ENCODE peak calls at places on chromosome 3, in nine cellular contexts. T is CD8-positive, alpha-beta T cell; N is heart left ventricle; U is neural progenitor cell; I is mesendoderm; J is lower lobe of right lung; Y is GM23338; H is CD8-positive, alpha-beta memory T cell; X is OCI-LY7. C is an unnamed sample.
A peak's percentile ranks its signal among the peaks of the same experiment; 100 is the strongest.

GRCh38 chr3:51955893-51956770 is 951 bp downstream of the GPR62 start:
- DNase-seq in T (no peak), N (peak; percentile 84), U (peak; percentile 84), I (peak; percentile 83), J (no peak), Y (peak; percentile 91), H (peak; percentile 24), X (peak; percentile 36), C (no peak)

GRCh38 chr3:16137044-16137443 is 37.4 kb upstream of the GALNT15 start:
- DNase-seq in T (no peak), N (no peak), U (no peak), I (no peak), J (no peak), Y (no peak), H (no peak), X (no peak), C (no peak)

GRCh38 chr3:127458698-127459097 is 131.8 kb downstream of the TPRA1 start:
- DNase-seq in T (no peak), N (no peak), U (peak; percentile 95), I (peak; percentile 87), J (no peak), Y (peak; percentile 91), H (no peak), X (peak; percentile 47), C (peak; percentile 64)

GRCh38 chr3:192055946-192056345 is 595.0 kb downstream of the PYDC2 start:
- DNase-seq in T (no peak), N (no peak), U (no peak), I (no peak), J (no peak), Y (no peak), H (no peak), X (no peak), C (no peak)

GRCh38 chr3:119170821-119171220 is 2.6 kb upstream of the UPK1B start:
- DNase-seq in T (no peak), N (no peak), U (no peak), I (no peak), J (no peak), Y (no peak), H (no peak), X (no peak), C (no peak)

GRCh38 chr3:169118666-169119370 is 544.7 kb downstream of the MECOM start:
- DNase-seq in T (no peak), N (no peak), U (no peak), I (no peak), J (no peak), Y (no peak), H (no peak), X (no peak), C (no peak)

GRCh38 chr3:17730318-17730967 is 12.0 kb downstream of the TBC1D5 start:
- DNase-seq in T (no peak), N (no peak), U (no peak), I (peak; percentile 61), J (no peak), Y (peak; percentile 4), H (no peak), X (no peak), C (no peak)

GRCh38 chr3:187811580-187812250 is 66.4 kb upstream of the BCL6 start:
- DNase-seq in T (no peak), N (no peak), U (no peak), I (peak; percentile 57), J (no peak), Y (no peak), H (no peak), X (no peak), C (no peak)

GRCh38 chr3:45612918-45613602 is 18.5 kb downstream of the LIMD1 start:
- DNase-seq in T (no peak), N (no peak), U (no peak), I (no peak), J (no peak), Y (no peak), H (no peak), X (peak; percentile 86), C (no peak)

GRCh38 chr3:104598848-104599501 is 767.7 kb upstream of the ALCAM start:
- DNase-seq in T (no peak), N (no peak), U (no peak), I (no peak), J (no peak), Y (no peak), H (no peak), X (no peak), C (no peak)

GRCh38 chr3:190456779-190457178 is 7.1 kb upstream of the TMEM207 start:
- DNase-seq in T (no peak), N (no peak), U (no peak), I (no peak), J (no peak), Y (no peak), H (no peak), X (no peak), C (no peak)

GRCh38 chr3:42442640-42443039 is 32.2 kb upstream of the LYZL4 start:
- DNase-seq in T (no peak), N (no peak), U (peak; percentile 9), I (peak; percentile 40), J (peak; percentile 50), Y (peak; percentile 56), H (no peak), X (no peak), C (no peak)

GRCh38 chr3:53822331-53822741 is 23.9 kb downstream of the CHDH start:
- DNase-seq in T (no peak), N (no peak), U (no peak), I (no peak), J (no peak), Y (no peak), H (no peak), X (no peak), C (no peak)

DNA sequence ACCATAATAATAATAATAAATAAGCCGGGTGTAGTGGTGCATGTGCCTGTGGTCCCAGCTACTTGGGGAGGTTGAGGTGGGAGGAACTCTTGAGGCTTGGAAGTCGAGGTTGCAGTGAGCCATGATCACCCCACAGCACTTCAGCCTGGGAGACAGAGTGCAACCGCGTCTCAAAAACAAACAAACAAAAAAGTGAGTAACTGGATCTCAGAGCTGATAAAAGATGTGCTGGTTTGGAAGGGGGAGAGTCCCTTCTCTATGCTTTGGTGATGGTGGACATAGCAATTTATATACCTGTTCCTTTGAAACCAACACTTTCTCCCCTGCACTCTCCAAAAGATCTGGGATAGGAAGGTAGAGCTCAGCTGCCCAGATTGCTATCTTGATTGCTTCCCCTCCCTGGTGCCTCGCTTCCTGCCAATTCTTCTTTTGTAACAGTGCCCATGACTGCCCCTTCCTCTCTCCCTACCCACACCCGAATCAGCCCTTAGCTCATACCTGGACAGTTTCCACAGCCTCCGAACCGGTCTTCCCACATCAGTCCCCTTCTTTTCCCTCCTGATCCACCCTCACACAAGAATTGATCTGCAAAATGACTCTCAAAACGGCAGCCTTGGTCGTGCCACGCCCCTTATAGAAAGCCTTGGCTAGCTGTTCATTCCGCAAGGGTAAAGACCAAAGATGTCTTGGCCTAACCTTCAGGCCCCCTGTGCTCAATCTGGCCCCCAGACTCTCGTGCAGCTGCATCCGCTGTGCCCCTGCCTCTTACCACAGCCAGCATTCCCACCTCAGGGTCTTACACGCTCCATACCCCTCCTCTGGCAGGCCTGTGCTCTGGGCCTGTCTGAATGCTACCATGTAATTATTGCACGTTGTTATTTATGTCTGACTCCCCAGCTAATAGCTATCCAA is 54.9 kb upstream of the UBE2E1 start:
- DNase-seq in T (no peak), N (no peak), U (no peak), I (no peak), J (no peak), Y (no peak), H (no peak), X (no peak), C (no peak)
- H3K4me1 ChIP-seq in T (no peaks in the 10 kb centered on the region), N (peaks cover 38% of the 10 kb centered on the region), U (peaks cover 36% of the 10 kb centered on the region), I (peaks cover 11% of the 10 kb centered on the region), J (peaks cover 41% of the 10 kb centered on the region), Y (peaks cover 46% of the 10 kb centered on the region), H (no peaks in the 10 kb centered on the region), X (peaks cover 14% of the 10 kb centered on the region), C (peaks cover 3% of the 10 kb centered on the region)

DNA sequence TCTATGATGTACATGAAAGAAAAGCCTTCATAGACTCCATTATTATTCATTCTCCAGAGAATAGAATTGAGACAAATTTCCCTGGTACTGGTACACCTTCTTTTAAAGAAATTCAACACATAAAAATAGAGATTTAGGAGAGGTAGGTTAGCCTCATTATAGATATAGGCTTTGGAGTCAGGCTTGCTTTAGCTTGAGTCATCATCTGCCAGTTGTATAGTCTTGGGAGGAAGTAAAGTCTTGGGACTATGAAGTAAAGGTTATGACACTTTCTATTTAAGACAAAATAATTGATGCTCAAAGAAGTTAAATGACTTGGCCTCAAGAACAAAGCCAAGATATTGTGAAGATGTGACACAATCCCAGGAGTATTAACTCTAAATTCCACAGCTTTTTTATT is 4.3 kb downstream of the HRG start:
- DNase-seq in T (no peak), N (no peak), U (no peak), I (no peak), J (no peak), Y (no peak), H (no peak), X (no peak), C (no peak)
- H3K27ac ChIP-seq in T (no peak overlapping the region), N (no peak overlapping the region), U (no peak overlapping the region), I (no peak overlapping the region), J (no peak overlapping the region), Y (no peak overlapping the region), H (no peak overlapping the region), X (no peak overlapping the region), C (no peak overlapping the region)

DNA sequence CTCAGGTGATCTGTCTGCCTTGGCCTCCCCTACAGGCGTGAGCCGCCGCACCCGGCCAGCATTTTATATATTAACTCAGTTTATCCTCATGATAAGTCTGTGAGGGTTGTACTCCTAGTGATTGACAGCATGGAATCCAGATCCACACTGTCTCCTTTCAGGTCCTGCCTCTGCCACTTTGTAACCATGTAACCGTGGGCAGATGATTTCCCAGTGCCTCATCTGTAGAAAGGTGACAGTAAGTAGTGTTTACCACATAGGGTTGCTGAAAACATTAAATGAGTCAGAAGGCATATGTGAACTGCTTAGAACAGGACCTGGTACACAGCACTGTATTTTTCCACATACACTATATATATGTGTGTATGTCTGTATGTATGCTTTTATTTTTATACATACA is 2.4 kb downstream of the FYTTD1 start:
- DNase-seq in T (no peak), N (no peak), U (no peak), I (no peak), J (no peak), Y (no peak), H (no peak), X (no peak), C (no peak)
- H3K4me3 ChIP-seq in T (no peak overlapping the region), N (peak overlapping the region; percentile 81), U (no peak overlapping the region), I (no peak overlapping the region), J (peak overlapping the region; percentile 91), Y (no peak overlapping the region), H (no peak overlapping the region), X (peak overlapping the region; percentile 89), C (no peak overlapping the region)

GRCh38 chr3:160400631-160401150 is 1.2 kb downstream of the SMC4 start:
- DNase-seq in T (no peak), N (peak; percentile 73), U (peak; percentile 57), I (peak; percentile 28), J (peak; percentile 66), Y (peak; percentile 42), H (peak; percentile 22), X (peak; percentile 49), C (no peak)

GRCh38 chr3:160402249-160403027 is 3.0 kb downstream of the SMC4 start:
- DNase-seq in T (no peak), N (no peak), U (no peak), I (no peak), J (no peak), Y (no peak), H (no peak), X (no peak), C (no peak)

GRCh38 chr3:160401301-160402095 is 2.0 kb downstream of the SMC4 start:
- DNase-seq in T (no peak), N (no peak), U (peak; percentile 32), I (peak; percentile 19), J (no peak), Y (no peak), H (no peak), X (peak; percentile 39), C (no peak)

GRCh38 chr3:160403028-160403545 is 3.6 kb downstream of the SMC4 start:
- DNase-seq in T (no peak), N (no peak), U (no peak), I (no peak), J (no peak), Y (no peak), H (no peak), X (no peak), C (no peak)

GRCh38 chr3:160403796-160404510 is 4.5 kb downstream of the SMC4 start:
- DNase-seq in T (no peak), N (no peak), U (no peak), I (no peak), J (no peak), Y (no peak), H (no peak), X (no peak), C (no peak)
- H3K4me1 ChIP-seq in T (peaks cover 26% of the 10 kb centered on the region), N (peaks cover 24% of the 10 kb centered on the region), U (peaks cover 24% of the 10 kb centered on the region), I (no peaks in the 10 kb centered on the region), J (peaks cover 28% of the 10 kb centered on the region), Y (peaks cover 14% of the 10 kb centered on the region), H (peaks cover 11% of the 10 kb centered on the region), X (peaks cover 28% of the 10 kb centered on the region), C (no peaks in the 10 kb centered on the region)

C was measured in iPS DF 6.9.